ENCODE peak calls at places on chromosome 12, in ten cellular contexts. D is HuH-7, P is NCI-H510A treated with DMSO at 0.1 percent for 48 hours, G is heart right ventricle, O is GM12865, A is posterior cingulate gyrus, K is Caki2, B is Ammon's horn, Z is NCI-H1694 treated with DMSO at 0.1 percent for 48 hours, C is body of pancreas. V is an unnamed sample.

GRCh38 chr12:65282840-65283239 is 4.4 kb downstream of the MSRB3 start:
- DNase-seq in A (no peak), C (no peak), B (no peak), D (no peak), Z (no peak), P (no peak), K (no peak), G (no peak), O (no peak), V (no peak)

GRCh38 chr12:54650409-54650808 is 2.2 kb upstream of the DCD start:
- DNase-seq in B (no peak), Z (no peak), P (no peak), D (no peak), G (no peak), O (no peak), C (no peak), K (no peak), A (no peak), V (no peak)

GRCh38 chr12:63124778-63125177 is 26.2 kb downstream of the AVPR1A start:
- DNase-seq in Z (no peak), K (no peak), C (no peak), A (no peak), B (no peak), O (no peak), D (no peak), P (no peak), G (no peak), V (no peak)

GRCh38 chr12:120710805-120711296 is 593 bp downstream of the UNC119B start:
- DNase-seq in C (peak; percentile 23), P (no peak), O (peak; percentile 37), K (peak; percentile 30), D (no peak), Z (no peak), G (peak; percentile 21), A (no peak), B (no peak), V (no peak)

GRCh38 chr12:133129368-133130037 is 571 bp downstream of the ZNF891 start:
- DNase-seq in A (no peak), P (peak; percentile 56), D (no peak), G (no peak), Z (no peak), K (no peak), B (no peak), C (peak; percentile 22), O (no peak), V (no peak)

GRCh38 chr12:110743571-110744093 is 941 bp upstream of the PPP1CC start:
- DNase-seq in O (no peak), K (no peak), B (peak; percentile 43), G (peak; percentile 22), P (no peak), D (peak; percentile 34), A (peak; percentile 43), Z (no peak), C (peak; percentile 33), V (no peak)

GRCh38 chr12:11446372-11446771 is 51.0 kb upstream of the PRB2 start:
- DNase-seq in D (no peak), G (no peak), B (no peak), C (no peak), P (no peak), O (peak; percentile 2), K (no peak), Z (no peak), A (no peak), V (no peak)

GRCh38 chr12:76533331-76533730 is 26.2 kb downstream of the OSBPL8 start:
- DNase-seq in A (no peak), D (no peak), B (no peak), C (no peak), O (no peak), Z (no peak), G (no peak), P (peak; percentile 60), K (no peak), V (no peak)

GRCh38 chr12:58540480-58541299 is 379.6 kb downstream of the LRIG3 start:
- DNase-seq in P (peak; percentile 85), B (peak; percentile 92), D (peak; percentile 62), A (peak; percentile 73), K (peak; percentile 63), Z (peak; percentile 77), C (peak; percentile 68), O (peak; percentile 69), G (peak; percentile 54), V (peak; percentile 52)

V was measured in nucleus accumbens.